ENCODE peak calls at places on chromosomes 3 and 15, in ten cellular contexts. One of them, this sample, is unnamed.

GRCh38 chr3:64888165-64888564 is 200.4 kb upstream of the ADAMTS9 start:
- DNase-seq in left lung: no peak
- DNase-seq in cardiac fibroblast: peak
- DNase-seq in CD8-positive, alpha-beta T cell: no peak
- DNase-seq in K562: no peak
- DNase-seq in fibroblast of lung: peak
- DNase-seq in right atrium auricular region: no peak
- DNase-seq in fibroblast of the aortic adventitia: no peak
- DNase-seq in pancreas: no peak
- DNase-seq in astrocyte of the spinal cord: no peak
- DNase-seq in this sample: no peak

GRCh38 chr15:44530653-44531052 is 6.3 kb upstream of the EIF3J start:
- DNase-seq in left lung: no peak
- DNase-seq in cardiac fibroblast: no peak
- DNase-seq in CD8-positive, alpha-beta T cell: no peak
- DNase-seq in K562: no peak
- DNase-seq in fibroblast of lung: no peak
- DNase-seq in right atrium auricular region: no peak
- DNase-seq in fibroblast of the aortic adventitia: no peak
- DNase-seq in pancreas: no peak
- DNase-seq in astrocyte of the spinal cord: no peak
- DNase-seq in this sample: no peak

GRCh38 chr3:178623666-178624255 is 87.5 kb downstream of the KCNMB2 start:
- DNase-seq in left lung: no peak
- DNase-seq in cardiac fibroblast: peak
- DNase-seq in CD8-positive, alpha-beta T cell: no peak
- DNase-seq in K562: no peak
- DNase-seq in fibroblast of lung: peak
- DNase-seq in right atrium auricular region: no peak
- DNase-seq in fibroblast of the aortic adventitia: no peak
- DNase-seq in pancreas: no peak
- DNase-seq in astrocyte of the spinal cord: peak
- DNase-seq in this sample: no peak

GRCh38 chr3:35758358-35758757 is 119.0 kb downstream of the ARPP21 start:
- DNase-seq in left lung: no peak
- DNase-seq in cardiac fibroblast: no peak
- DNase-seq in CD8-positive, alpha-beta T cell: no peak
- DNase-seq in K562: no peak
- DNase-seq in fibroblast of lung: no peak
- DNase-seq in right atrium auricular region: no peak
- DNase-seq in fibroblast of the aortic adventitia: no peak
- DNase-seq in pancreas: no peak
- DNase-seq in astrocyte of the spinal cord: no peak
- DNase-seq in this sample: no peak

GRCh38 chr3:44375450-44375849 is 36.9 kb downstream of the TCAIM start:
- DNase-seq in left lung: no peak
- DNase-seq in cardiac fibroblast: no peak
- DNase-seq in CD8-positive, alpha-beta T cell: no peak
- DNase-seq in K562: no peak
- DNase-seq in fibroblast of lung: no peak
- DNase-seq in right atrium auricular region: no peak
- DNase-seq in fibroblast of the aortic adventitia: no peak
- DNase-seq in pancreas: no peak
- DNase-seq in astrocyte of the spinal cord: no peak
- DNase-seq in this sample: no peak

GRCh38 chr3:115975796-115976195 is 352.5 kb downstream of the GAP43 start:
- DNase-seq in left lung: no peak
- DNase-seq in cardiac fibroblast: no peak
- DNase-seq in CD8-positive, alpha-beta T cell: no peak
- DNase-seq in K562: no peak
- DNase-seq in fibroblast of lung: no peak
- DNase-seq in right atrium auricular region: no peak
- DNase-seq in fibroblast of the aortic adventitia: no peak
- DNase-seq in pancreas: no peak
- DNase-seq in astrocyte of the spinal cord: no peak
- DNase-seq in this sample: no peak

GRCh38 chr3:43053291-43053690 is 52.6 kb downstream of the POMGNT2 start:
- DNase-seq in left lung: no peak
- DNase-seq in cardiac fibroblast: no peak
- DNase-seq in CD8-positive, alpha-beta T cell: no peak
- DNase-seq in K562: no peak
- DNase-seq in fibroblast of lung: no peak
- DNase-seq in right atrium auricular region: peak
- DNase-seq in fibroblast of the aortic adventitia: no peak
- DNase-seq in pancreas: no peak
- DNase-seq in astrocyte of the spinal cord: no peak
- DNase-seq in this sample: no peak

GRCh38 chr15:51924146-51925068 is 47.2 kb downstream of the LEO1 start:
- DNase-seq in left lung: no peak
- DNase-seq in cardiac fibroblast: no peak
- DNase-seq in CD8-positive, alpha-beta T cell: no peak
- DNase-seq in K562: peak
- DNase-seq in fibroblast of lung: no peak
- DNase-seq in right atrium auricular region: no peak
- DNase-seq in fibroblast of the aortic adventitia: no peak
- DNase-seq in pancreas: no peak
- DNase-seq in astrocyte of the spinal cord: no peak
- DNase-seq in this sample: no peak

GRCh38 chr3:185197071-185197470 is 44.2 kb upstream of the C3orf70 start:
- DNase-seq in left lung: no peak
- DNase-seq in cardiac fibroblast: no peak
- DNase-seq in CD8-positive, alpha-beta T cell: no peak
- DNase-seq in K562: no peak
- DNase-seq in fibroblast of lung: no peak
- DNase-seq in right atrium auricular region: no peak
- DNase-seq in fibroblast of the aortic adventitia: no peak
- DNase-seq in pancreas: no peak
- DNase-seq in astrocyte of the spinal cord: no peak
- DNase-seq in this sample: no peak

GRCh38 chr3:185204894-185205293 is 49.0 kb downstream of the EHHADH start:
- DNase-seq in left lung: no peak
- DNase-seq in cardiac fibroblast: no peak
- DNase-seq in CD8-positive, alpha-beta T cell: no peak
- DNase-seq in K562: no peak
- DNase-seq in fibroblast of lung: no peak
- DNase-seq in right atrium auricular region: no peak
- DNase-seq in fibroblast of the aortic adventitia: no peak
- DNase-seq in pancreas: no peak
- DNase-seq in astrocyte of the spinal cord: no peak
- DNase-seq in this sample: no peak

GRCh38 chr3:185200639-185201038 is 47.8 kb upstream of the C3orf70 start:
- DNase-seq in left lung: no peak
- DNase-seq in cardiac fibroblast: peak
- DNase-seq in CD8-positive, alpha-beta T cell: no peak
- DNase-seq in K562: peak
- DNase-seq in fibroblast of lung: peak
- DNase-seq in right atrium auricular region: no peak
- DNase-seq in fibroblast of the aortic adventitia: peak
- DNase-seq in pancreas: no peak
- DNase-seq in astrocyte of the spinal cord: peak
- DNase-seq in this sample: peak

GRCh38 chr3:185195652-185196051 is 42.8 kb upstream of the C3orf70 start:
- DNase-seq in left lung: no peak
- DNase-seq in cardiac fibroblast: no peak
- DNase-seq in CD8-positive, alpha-beta T cell: no peak
- DNase-seq in K562: no peak
- DNase-seq in fibroblast of lung: no peak
- DNase-seq in right atrium auricular region: no peak
- DNase-seq in fibroblast of the aortic adventitia: no peak
- DNase-seq in pancreas: no peak
- DNase-seq in astrocyte of the spinal cord: no peak
- DNase-seq in this sample: no peak

DNA sequence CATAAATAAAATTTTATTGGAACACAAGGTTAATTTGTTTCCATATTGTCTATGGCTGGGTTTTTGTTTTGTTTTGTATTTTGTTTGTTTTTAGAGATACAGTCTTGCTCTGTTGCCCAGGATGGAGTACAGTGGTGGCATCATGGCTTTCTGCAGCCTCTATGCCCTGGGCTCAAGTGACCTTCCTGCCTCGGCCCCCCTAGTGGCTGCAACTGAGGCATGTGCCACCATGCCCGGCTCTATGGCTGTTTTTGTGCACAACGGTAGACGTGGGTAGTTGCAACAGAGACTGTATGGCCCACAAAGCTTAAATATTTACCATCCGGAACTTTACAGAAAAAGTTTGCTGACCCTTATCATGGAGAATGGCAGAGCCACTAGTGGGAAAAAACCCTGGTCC is 46.8 kb upstream of the C3orf70 start:
- DNase-seq in left lung: no peak
- DNase-seq in cardiac fibroblast: no peak
- DNase-seq in CD8-positive, alpha-beta T cell: no peak
- DNase-seq in K562: no peak
- DNase-seq in fibroblast of lung: no peak
- DNase-seq in right atrium auricular region: no peak
- DNase-seq in fibroblast of the aortic adventitia: no peak
- DNase-seq in pancreas: no peak
- DNase-seq in astrocyte of the spinal cord: no peak
- DNase-seq in this sample: no peak
- TF ChIP-seq CTCF in left lung: no peak
- TF ChIP-seq CTCF in cardiac fibroblast: no peak
- TF ChIP-seq CTCF in CD8-positive, alpha-beta T cell: no peak
- TF ChIP-seq CTCF in K562: no peak
- TF ChIP-seq CTCF in fibroblast of lung: peak
- TF ChIP-seq CTCF in right atrium auricular region: no peak
- TF ChIP-seq CTCF in fibroblast of the aortic adventitia: no peak
- TF ChIP-seq CTCF in pancreas: no peak
- TF ChIP-seq CTCF in astrocyte of the spinal cord: no peak
- TF ChIP-seq CTCF in this sample: peak

GRCh38 chr15:31265090-31265870 is 61.4 kb upstream of the KLF13 start:
- DNase-seq in left lung: peak
- DNase-seq in cardiac fibroblast: no peak
- DNase-seq in CD8-positive, alpha-beta T cell: no peak
- DNase-seq in K562: no peak
- DNase-seq in fibroblast of lung: no peak
- DNase-seq in right atrium auricular region: peak
- DNase-seq in fibroblast of the aortic adventitia: no peak
- DNase-seq in pancreas: no peak
- DNase-seq in astrocyte of the spinal cord: no peak
- DNase-seq in this sample: no peak

GRCh38 chr15:31265871-31266711 is 60.5 kb upstream of the KLF13 start:
- DNase-seq in left lung: peak
- DNase-seq in cardiac fibroblast: peak
- DNase-seq in CD8-positive, alpha-beta T cell: peak
- DNase-seq in K562: no peak
- DNase-seq in fibroblast of lung: peak
- DNase-seq in right atrium auricular region: peak
- DNase-seq in fibroblast of the aortic adventitia: no peak
- DNase-seq in pancreas: no peak
- DNase-seq in astrocyte of the spinal cord: no peak
- DNase-seq in this sample: no peak

GRCh38 chr15:31262901-31263671 is 63.5 kb upstream of the KLF13 start:
- DNase-seq in left lung: peak
- DNase-seq in cardiac fibroblast: peak
- DNase-seq in CD8-positive, alpha-beta T cell: no peak
- DNase-seq in K562: peak
- DNase-seq in fibroblast of lung: peak
- DNase-seq in right atrium auricular region: peak
- DNase-seq in fibroblast of the aortic adventitia: peak
- DNase-seq in pancreas: no peak
- DNase-seq in astrocyte of the spinal cord: no peak
- DNase-seq in this sample: no peak

GRCh38 chr15:31263751-31264533 is 62.7 kb upstream of the KLF13 start:
- DNase-seq in left lung: peak
- DNase-seq in cardiac fibroblast: no peak
- DNase-seq in CD8-positive, alpha-beta T cell: peak
- DNase-seq in K562: no peak
- DNase-seq in fibroblast of lung: no peak
- DNase-seq in right atrium auricular region: peak
- DNase-seq in fibroblast of the aortic adventitia: no peak
- DNase-seq in pancreas: peak
- DNase-seq in astrocyte of the spinal cord: no peak
- DNase-seq in this sample: no peak

GRCh38 chr15:31264534-31265089 is 62.0 kb upstream of the KLF13 start:
- DNase-seq in left lung: peak
- DNase-seq in cardiac fibroblast: no peak
- DNase-seq in CD8-positive, alpha-beta T cell: no peak
- DNase-seq in K562: no peak
- DNase-seq in fibroblast of lung: no peak
- DNase-seq in right atrium auricular region: peak
- DNase-seq in fibroblast of the aortic adventitia: no peak
- DNase-seq in pancreas: no peak
- DNase-seq in astrocyte of the spinal cord: no peak
- DNase-seq in this sample: no peak
- H3K4me3 ChIP-seq in left lung: no peak
- H3K4me3 ChIP-seq in cardiac fibroblast: no peak
- H3K4me3 ChIP-seq in CD8-positive, alpha-beta T cell: no peak
- H3K4me3 ChIP-seq in K562: no peak
- H3K4me3 ChIP-seq in fibroblast of lung: no peak
- H3K4me3 ChIP-seq in right atrium auricular region: no peak
- H3K4me3 ChIP-seq in fibroblast of the aortic adventitia: no peak
- H3K4me3 ChIP-seq in pancreas: no peak
- H3K4me3 ChIP-seq in astrocyte of the spinal cord: no peak
- H3K4me3 ChIP-seq in this sample: no peak

GRCh38 chr3:113697192-113698090 is 999 bp upstream of the USF3 start:
- DNase-seq in left lung: peak
- DNase-seq in cardiac fibroblast: peak
- DNase-seq in CD8-positive, alpha-beta T cell: peak
- DNase-seq in K562: peak
- DNase-seq in fibroblast of lung: peak
- DNase-seq in right atrium auricular region: no peak
- DNase-seq in fibroblast of the aortic adventitia: peak
- DNase-seq in pancreas: peak
- DNase-seq in astrocyte of the spinal cord: no peak
- DNase-seq in this sample: no peak

GRCh38 chr3:113696658-113697191 is 283 bp upstream of the USF3 start:
- DNase-seq in left lung: peak
- DNase-seq in cardiac fibroblast: peak
- DNase-seq in CD8-positive, alpha-beta T cell: peak
- DNase-seq in K562: peak
- DNase-seq in fibroblast of lung: peak
- DNase-seq in right atrium auricular region: peak
- DNase-seq in fibroblast of the aortic adventitia: peak
- DNase-seq in pancreas: peak
- DNase-seq in astrocyte of the spinal cord: peak
- DNase-seq in this sample: peak

GRCh38 chr3:113695426-113695817 is 1.0 kb downstream of the USF3 start:
- DNase-seq in left lung: no peak
- DNase-seq in cardiac fibroblast: peak
- DNase-seq in CD8-positive, alpha-beta T cell: no peak
- DNase-seq in K562: peak
- DNase-seq in fibroblast of lung: peak
- DNase-seq in right atrium auricular region: no peak
- DNase-seq in fibroblast of the aortic adventitia: peak
- DNase-seq in pancreas: no peak
- DNase-seq in astrocyte of the spinal cord: peak
- DNase-seq in this sample: no peak

GRCh38 chr3:113698213-113698742 is 1.8 kb upstream of the USF3 start:
- DNase-seq in left lung: no peak
- DNase-seq in cardiac fibroblast: no peak
- DNase-seq in CD8-positive, alpha-beta T cell: no peak
- DNase-seq in K562: no peak
- DNase-seq in fibroblast of lung: no peak
- DNase-seq in right atrium auricular region: no peak
- DNase-seq in fibroblast of the aortic adventitia: no peak
- DNase-seq in pancreas: no peak
- DNase-seq in astrocyte of the spinal cord: no peak
- DNase-seq in this sample: no peak

DNA sequence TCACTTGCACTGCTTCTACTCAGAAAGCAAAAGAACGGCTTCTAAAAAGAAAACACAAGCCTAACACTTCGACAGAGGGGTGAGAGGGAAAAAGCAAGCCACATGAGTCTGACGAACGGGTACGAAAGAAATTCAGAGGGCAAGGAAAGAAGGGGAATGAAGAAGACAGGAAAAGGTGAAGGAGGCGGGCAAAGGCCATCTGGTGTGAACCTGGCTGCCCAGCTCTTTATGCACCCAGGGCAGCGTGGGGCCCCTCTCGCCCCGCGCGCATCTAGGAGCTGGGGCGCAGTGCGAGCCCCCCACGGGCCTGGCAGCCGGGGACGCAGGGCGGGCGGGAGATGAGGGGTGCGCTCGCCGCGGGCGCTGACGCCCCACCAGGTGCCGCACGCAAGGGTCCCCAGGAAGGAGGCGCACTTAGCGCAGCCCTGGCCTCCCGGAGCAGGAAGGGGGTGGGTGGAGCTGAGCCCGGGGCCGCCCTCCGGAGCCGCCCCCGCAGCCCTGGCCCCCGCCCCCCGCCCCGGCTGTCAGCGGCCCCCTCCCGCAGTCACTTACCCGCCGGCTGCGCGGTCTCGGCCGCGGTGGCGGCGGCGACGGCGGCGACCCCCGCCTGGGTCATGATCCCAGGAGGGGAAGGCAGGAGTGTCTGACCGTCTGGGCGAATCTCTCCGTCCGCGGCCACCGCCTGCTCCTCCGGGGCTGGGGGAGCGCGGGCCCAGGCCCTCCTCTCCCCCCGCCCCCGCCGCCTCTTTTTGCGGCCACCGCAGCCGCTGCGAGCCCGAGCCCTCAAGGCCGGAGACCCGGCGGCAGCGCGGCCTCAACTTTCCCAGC is at the start of gene USF3:
- DNase-seq in left lung: peak
- DNase-seq in cardiac fibroblast: peak
- DNase-seq in CD8-positive, alpha-beta T cell: peak
- DNase-seq in K562: peak
- DNase-seq in fibroblast of lung: peak
- DNase-seq in right atrium auricular region: no peak
- DNase-seq in fibroblast of the aortic adventitia: peak
- DNase-seq in pancreas: peak
- DNase-seq in astrocyte of the spinal cord: peak
- DNase-seq in this sample: no peak
- TF ChIP-seq CTCF in left lung: no peak
- TF ChIP-seq CTCF in cardiac fibroblast: no peak
- TF ChIP-seq CTCF in CD8-positive, alpha-beta T cell: no peak
- TF ChIP-seq CTCF in K562: no peak
- TF ChIP-seq CTCF in fibroblast of lung: no peak
- TF ChIP-seq CTCF in right atrium auricular region: no peak
- TF ChIP-seq CTCF in fibroblast of the aortic adventitia: no peak
- TF ChIP-seq CTCF in pancreas: peak
- TF ChIP-seq CTCF in astrocyte of the spinal cord: no peak
- TF ChIP-seq CTCF in this sample: peak

GRCh38 chr15:48897144-48897814 is 19.3 kb downstream of the EID1 start:
- DNase-seq in left lung: no peak
- DNase-seq in cardiac fibroblast: peak
- DNase-seq in CD8-positive, alpha-beta T cell: no peak
- DNase-seq in K562: peak
- DNase-seq in fibroblast of lung: peak
- DNase-seq in right atrium auricular region: no peak
- DNase-seq in fibroblast of the aortic adventitia: peak
- DNase-seq in pancreas: no peak
- DNase-seq in astrocyte of the spinal cord: peak
- DNase-seq in this sample: peak

GRCh38 chr15:48899793-48900192 is 21.9 kb downstream of the EID1 start:
- DNase-seq in left lung: no peak
- DNase-seq in cardiac fibroblast: no peak
- DNase-seq in CD8-positive, alpha-beta T cell: no peak
- DNase-seq in K562: no peak
- DNase-seq in fibroblast of lung: no peak
- DNase-seq in right atrium auricular region: no peak
- DNase-seq in fibroblast of the aortic adventitia: no peak
- DNase-seq in pancreas: no peak
- DNase-seq in astrocyte of the spinal cord: no peak
- DNase-seq in this sample: no peak

GRCh38 chr15:48893311-48893710 is 15.4 kb downstream of the EID1 start:
- DNase-seq in left lung: no peak
- DNase-seq in cardiac fibroblast: no peak
- DNase-seq in CD8-positive, alpha-beta T cell: no peak
- DNase-seq in K562: no peak
- DNase-seq in fibroblast of lung: no peak
- DNase-seq in right atrium auricular region: no peak
- DNase-seq in fibroblast of the aortic adventitia: no peak
- DNase-seq in pancreas: no peak
- DNase-seq in astrocyte of the spinal cord: no peak
- DNase-seq in this sample: no peak

GRCh38 chr15:48898083-48898482 is 20.1 kb downstream of the EID1 start:
- DNase-seq in left lung: no peak
- DNase-seq in cardiac fibroblast: no peak
- DNase-seq in CD8-positive, alpha-beta T cell: no peak
- DNase-seq in K562: no peak
- DNase-seq in fibroblast of lung: no peak
- DNase-seq in right atrium auricular region: no peak
- DNase-seq in fibroblast of the aortic adventitia: no peak
- DNase-seq in pancreas: no peak
- DNase-seq in astrocyte of the spinal cord: no peak
- DNase-seq in this sample: no peak

DNA sequence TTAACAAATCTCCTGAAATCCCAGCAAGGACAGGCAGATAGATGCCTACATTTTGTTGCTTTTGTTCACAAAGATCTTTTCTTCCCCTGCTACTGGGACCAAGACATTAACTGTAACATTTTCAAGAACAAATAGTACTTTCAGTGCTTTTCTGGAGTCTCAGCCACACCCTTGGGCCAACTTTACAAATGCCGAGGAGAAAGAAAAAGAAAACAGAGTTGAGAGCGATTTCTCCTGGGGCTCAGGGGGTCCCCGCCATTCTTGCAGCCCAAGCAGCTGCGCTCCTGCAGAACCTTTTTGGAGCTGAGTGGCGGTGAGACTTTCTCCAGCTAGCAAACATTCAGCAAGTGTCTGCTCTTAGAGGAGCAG is 18.8 kb downstream of the EID1 start:
- DNase-seq in left lung: no peak
- DNase-seq in cardiac fibroblast: no peak
- DNase-seq in CD8-positive, alpha-beta T cell: no peak
- DNase-seq in K562: no peak
- DNase-seq in fibroblast of lung: peak
- DNase-seq in right atrium auricular region: no peak
- DNase-seq in fibroblast of the aortic adventitia: no peak
- DNase-seq in pancreas: no peak
- DNase-seq in astrocyte of the spinal cord: no peak
- DNase-seq in this sample: no peak
- H3K4me3 ChIP-seq in left lung: no peak
- H3K4me3 ChIP-seq in cardiac fibroblast: peak
- H3K4me3 ChIP-seq in CD8-positive, alpha-beta T cell: no peak
- H3K4me3 ChIP-seq in K562: peak
- H3K4me3 ChIP-seq in fibroblast of lung: peak
- H3K4me3 ChIP-seq in right atrium auricular region: peak
- H3K4me3 ChIP-seq in fibroblast of the aortic adventitia: peak
- H3K4me3 ChIP-seq in pancreas: no peak
- H3K4me3 ChIP-seq in astrocyte of the spinal cord: peak
- H3K4me3 ChIP-seq in this sample: no peak

This sample was measured in astrocyte of the cerebellum.